ENCODE peak calls at places on chromosome 21, in nine cellular contexts. One of them, this sample, is unnamed.
A peak's percentile ranks its signal among the peaks of the same experiment; 100 is the strongest.

GRCh38 chr21:42027804-42028753 is 17.9 kb upstream of the ZBTB21 start:
- DNase-seq in amniotic stem cell: no peak
- DNase-seq in astrocyte of the hippocampus: no peak
- DNase-seq in activated CD8-positive, alpha-beta T cell treated with anti-CD3 and anti-CD28 coated beads, Interleukin-2, amount 10 ng/mL, durations not matched to agents 7 days and 5 days: no peak
- DNase-seq in ELR: no peak
- DNase-seq in stimulated activated CD4-positive, alpha-beta T cell treated with anti-CD3 and anti-CD28 coated beads, Interleukin-12 subunit alpha, Interleukin-12 subunit beta, amount 100 ng/mL, for 4 hours: no peak
- DNase-seq in left lung: no peak
- DNase-seq in pancreas: no peak
- DNase-seq in fibroblast of the aortic adventitia: no peak
- DNase-seq in this sample: no peak

GRCh38 chr21:22961248-22961647 is 1963.0 kb downstream of the NCAM2 start:
- DNase-seq in amniotic stem cell: no peak
- DNase-seq in astrocyte of the hippocampus: no peak
- DNase-seq in activated CD8-positive, alpha-beta T cell treated with anti-CD3 and anti-CD28 coated beads, Interleukin-2, amount 10 ng/mL, durations not matched to agents 7 days and 5 days: no peak
- DNase-seq in ELR: no peak
- DNase-seq in stimulated activated CD4-positive, alpha-beta T cell treated with anti-CD3 and anti-CD28 coated beads, Interleukin-12 subunit alpha, Interleukin-12 subunit beta, amount 100 ng/mL, for 4 hours: no peak
- DNase-seq in left lung: no peak
- DNase-seq in pancreas: no peak
- DNase-seq in fibroblast of the aortic adventitia: no peak
- DNase-seq in this sample: no peak

GRCh38 chr21:45994738-45995685 is 13.4 kb downstream of the COL6A1 start:
- DNase-seq in amniotic stem cell: no peak
- DNase-seq in astrocyte of the hippocampus: no peak
- DNase-seq in activated CD8-positive, alpha-beta T cell treated with anti-CD3 and anti-CD28 coated beads, Interleukin-2, amount 10 ng/mL, durations not matched to agents 7 days and 5 days: no peak
- DNase-seq in ELR: no peak
- DNase-seq in stimulated activated CD4-positive, alpha-beta T cell treated with anti-CD3 and anti-CD28 coated beads, Interleukin-12 subunit alpha, Interleukin-12 subunit beta, amount 100 ng/mL, for 4 hours: no peak
- DNase-seq in left lung: peak; percentile 62
- DNase-seq in pancreas: no peak
- DNase-seq in fibroblast of the aortic adventitia: no peak
- DNase-seq in this sample: no peak

GRCh38 chr21:14926186-14926585 is 138.6 kb downstream of the NRIP1 start:
- DNase-seq in amniotic stem cell: no peak
- DNase-seq in astrocyte of the hippocampus: peak; percentile 26
- DNase-seq in activated CD8-positive, alpha-beta T cell treated with anti-CD3 and anti-CD28 coated beads, Interleukin-2, amount 10 ng/mL, durations not matched to agents 7 days and 5 days: no peak
- DNase-seq in ELR: no peak
- DNase-seq in stimulated activated CD4-positive, alpha-beta T cell treated with anti-CD3 and anti-CD28 coated beads, Interleukin-12 subunit alpha, Interleukin-12 subunit beta, amount 100 ng/mL, for 4 hours: no peak
- DNase-seq in left lung: no peak
- DNase-seq in pancreas: no peak
- DNase-seq in fibroblast of the aortic adventitia: peak; percentile 38
- DNase-seq in this sample: no peak

GRCh38 chr21:44793269-44794030 is 8.2 kb downstream of the UBE2G2 start:
- DNase-seq in amniotic stem cell: no peak
- DNase-seq in astrocyte of the hippocampus: peak; percentile 83
- DNase-seq in activated CD8-positive, alpha-beta T cell treated with anti-CD3 and anti-CD28 coated beads, Interleukin-2, amount 10 ng/mL, durations not matched to agents 7 days and 5 days: peak; percentile 62
- DNase-seq in ELR: peak; percentile 69
- DNase-seq in stimulated activated CD4-positive, alpha-beta T cell treated with anti-CD3 and anti-CD28 coated beads, Interleukin-12 subunit alpha, Interleukin-12 subunit beta, amount 100 ng/mL, for 4 hours: peak; percentile 31
- DNase-seq in left lung: peak; percentile 86
- DNase-seq in pancreas: peak; percentile 55
- DNase-seq in fibroblast of the aortic adventitia: peak; percentile 72
- DNase-seq in this sample: peak; percentile 28

GRCh38 chr21:25561668-25562641 is 45.3 kb downstream of the MRPL39 start:
- DNase-seq in amniotic stem cell: peak; percentile 37
- DNase-seq in astrocyte of the hippocampus: peak; percentile 91
- DNase-seq in activated CD8-positive, alpha-beta T cell treated with anti-CD3 and anti-CD28 coated beads, Interleukin-2, amount 10 ng/mL, durations not matched to agents 7 days and 5 days: peak; percentile 79
- DNase-seq in ELR: peak; percentile 88
- DNase-seq in stimulated activated CD4-positive, alpha-beta T cell treated with anti-CD3 and anti-CD28 coated beads, Interleukin-12 subunit alpha, Interleukin-12 subunit beta, amount 100 ng/mL, for 4 hours: peak; percentile 88
- DNase-seq in left lung: peak; percentile 86
- DNase-seq in pancreas: peak; percentile 51
- DNase-seq in fibroblast of the aortic adventitia: peak; percentile 73
- DNase-seq in this sample: peak; percentile 82

GRCh38 chr21:28283652-28284490 is 708.8 kb downstream of the LTN1 start:
- DNase-seq in amniotic stem cell: peak; percentile 58
- DNase-seq in astrocyte of the hippocampus: peak; percentile 60
- DNase-seq in activated CD8-positive, alpha-beta T cell treated with anti-CD3 and anti-CD28 coated beads, Interleukin-2, amount 10 ng/mL, durations not matched to agents 7 days and 5 days: no peak
- DNase-seq in ELR: peak; percentile 21
- DNase-seq in stimulated activated CD4-positive, alpha-beta T cell treated with anti-CD3 and anti-CD28 coated beads, Interleukin-12 subunit alpha, Interleukin-12 subunit beta, amount 100 ng/mL, for 4 hours: no peak
- DNase-seq in left lung: no peak
- DNase-seq in pancreas: peak; percentile 13
- DNase-seq in fibroblast of the aortic adventitia: peak; percentile 100
- DNase-seq in this sample: no peak

GRCh38 chr21:33873116-33873515 is 42.5 kb downstream of the ATP5PO start:
- DNase-seq in amniotic stem cell: no peak
- DNase-seq in astrocyte of the hippocampus: no peak
- DNase-seq in activated CD8-positive, alpha-beta T cell treated with anti-CD3 and anti-CD28 coated beads, Interleukin-2, amount 10 ng/mL, durations not matched to agents 7 days and 5 days: no peak
- DNase-seq in ELR: no peak
- DNase-seq in stimulated activated CD4-positive, alpha-beta T cell treated with anti-CD3 and anti-CD28 coated beads, Interleukin-12 subunit alpha, Interleukin-12 subunit beta, amount 100 ng/mL, for 4 hours: no peak
- DNase-seq in left lung: no peak
- DNase-seq in pancreas: no peak
- DNase-seq in fibroblast of the aortic adventitia: no peak
- DNase-seq in this sample: no peak

GRCh38 chr21:32281531-32281930 is 2.7 kb upstream of the MIS18A start:
- DNase-seq in amniotic stem cell: no peak
- DNase-seq in astrocyte of the hippocampus: no peak
- DNase-seq in activated CD8-positive, alpha-beta T cell treated with anti-CD3 and anti-CD28 coated beads, Interleukin-2, amount 10 ng/mL, durations not matched to agents 7 days and 5 days: peak; percentile 7
- DNase-seq in ELR: peak; percentile 22
- DNase-seq in stimulated activated CD4-positive, alpha-beta T cell treated with anti-CD3 and anti-CD28 coated beads, Interleukin-12 subunit alpha, Interleukin-12 subunit beta, amount 100 ng/mL, for 4 hours: no peak
- DNase-seq in left lung: no peak
- DNase-seq in pancreas: no peak
- DNase-seq in fibroblast of the aortic adventitia: no peak
- DNase-seq in this sample: no peak

GRCh38 chr21:16046625-16047340 is 317.0 kb downstream of the USP25 start:
- DNase-seq in amniotic stem cell: no peak
- DNase-seq in astrocyte of the hippocampus: no peak
- DNase-seq in activated CD8-positive, alpha-beta T cell treated with anti-CD3 and anti-CD28 coated beads, Interleukin-2, amount 10 ng/mL, durations not matched to agents 7 days and 5 days: no peak
- DNase-seq in ELR: peak; percentile 80
- DNase-seq in stimulated activated CD4-positive, alpha-beta T cell treated with anti-CD3 and anti-CD28 coated beads, Interleukin-12 subunit alpha, Interleukin-12 subunit beta, amount 100 ng/mL, for 4 hours: no peak
- DNase-seq in left lung: no peak
- DNase-seq in pancreas: no peak
- DNase-seq in fibroblast of the aortic adventitia: peak; percentile 2
- DNase-seq in this sample: no peak

GRCh38 chr21:42775891-42776290 is 103.4 kb downstream of the WDR4 start:
- DNase-seq in amniotic stem cell: no peak
- DNase-seq in astrocyte of the hippocampus: no peak
- DNase-seq in activated CD8-positive, alpha-beta T cell treated with anti-CD3 and anti-CD28 coated beads, Interleukin-2, amount 10 ng/mL, durations not matched to agents 7 days and 5 days: no peak
- DNase-seq in ELR: no peak
- DNase-seq in stimulated activated CD4-positive, alpha-beta T cell treated with anti-CD3 and anti-CD28 coated beads, Interleukin-12 subunit alpha, Interleukin-12 subunit beta, amount 100 ng/mL, for 4 hours: no peak
- DNase-seq in left lung: peak; percentile 51
- DNase-seq in pancreas: no peak
- DNase-seq in fibroblast of the aortic adventitia: no peak
- DNase-seq in this sample: no peak

GRCh38 chr21:42621828-42622199 is 31.6 kb upstream of the PDE9A start:
- DNase-seq in amniotic stem cell: no peak
- DNase-seq in astrocyte of the hippocampus: peak; percentile 58
- DNase-seq in activated CD8-positive, alpha-beta T cell treated with anti-CD3 and anti-CD28 coated beads, Interleukin-2, amount 10 ng/mL, durations not matched to agents 7 days and 5 days: no peak
- DNase-seq in ELR: no peak
- DNase-seq in stimulated activated CD4-positive, alpha-beta T cell treated with anti-CD3 and anti-CD28 coated beads, Interleukin-12 subunit alpha, Interleukin-12 subunit beta, amount 100 ng/mL, for 4 hours: no peak
- DNase-seq in left lung: no peak
- DNase-seq in pancreas: no peak
- DNase-seq in fibroblast of the aortic adventitia: no peak
- DNase-seq in this sample: no peak

GRCh38 chr21:40349591-40349990 is 482.4 kb downstream of the PCP4 start:
- DNase-seq in amniotic stem cell: no peak
- DNase-seq in astrocyte of the hippocampus: no peak
- DNase-seq in activated CD8-positive, alpha-beta T cell treated with anti-CD3 and anti-CD28 coated beads, Interleukin-2, amount 10 ng/mL, durations not matched to agents 7 days and 5 days: no peak
- DNase-seq in ELR: no peak
- DNase-seq in stimulated activated CD4-positive, alpha-beta T cell treated with anti-CD3 and anti-CD28 coated beads, Interleukin-12 subunit alpha, Interleukin-12 subunit beta, amount 100 ng/mL, for 4 hours: no peak
- DNase-seq in left lung: no peak
- DNase-seq in pancreas: no peak
- DNase-seq in fibroblast of the aortic adventitia: no peak
- DNase-seq in this sample: no peak

GRCh38 chr21:35223480-35224156 is 174.5 kb upstream of the RUNX1 start:
- DNase-seq in amniotic stem cell: no peak
- DNase-seq in astrocyte of the hippocampus: peak; percentile 53
- DNase-seq in activated CD8-positive, alpha-beta T cell treated with anti-CD3 and anti-CD28 coated beads, Interleukin-2, amount 10 ng/mL, durations not matched to agents 7 days and 5 days: no peak
- DNase-seq in ELR: no peak
- DNase-seq in stimulated activated CD4-positive, alpha-beta T cell treated with anti-CD3 and anti-CD28 coated beads, Interleukin-12 subunit alpha, Interleukin-12 subunit beta, amount 100 ng/mL, for 4 hours: no peak
- DNase-seq in left lung: no peak
- DNase-seq in pancreas: no peak
- DNase-seq in fibroblast of the aortic adventitia: no peak
- DNase-seq in this sample: no peak

GRCh38 chr21:34801519-34802132 is 132.8 kb downstream of the CLIC6 start:
- DNase-seq in amniotic stem cell: no peak
- DNase-seq in astrocyte of the hippocampus: no peak
- DNase-seq in activated CD8-positive, alpha-beta T cell treated with anti-CD3 and anti-CD28 coated beads, Interleukin-2, amount 10 ng/mL, durations not matched to agents 7 days and 5 days: peak; percentile 57
- DNase-seq in ELR: peak; percentile 43
- DNase-seq in stimulated activated CD4-positive, alpha-beta T cell treated with anti-CD3 and anti-CD28 coated beads, Interleukin-12 subunit alpha, Interleukin-12 subunit beta, amount 100 ng/mL, for 4 hours: no peak
- DNase-seq in left lung: no peak
- DNase-seq in pancreas: no peak
- DNase-seq in fibroblast of the aortic adventitia: no peak
- DNase-seq in this sample: no peak

GRCh38 chr21:31570824-31571425 is 88.6 kb upstream of the SOD1 start:
- DNase-seq in amniotic stem cell: no peak
- DNase-seq in astrocyte of the hippocampus: no peak
- DNase-seq in activated CD8-positive, alpha-beta T cell treated with anti-CD3 and anti-CD28 coated beads, Interleukin-2, amount 10 ng/mL, durations not matched to agents 7 days and 5 days: no peak
- DNase-seq in ELR: no peak
- DNase-seq in stimulated activated CD4-positive, alpha-beta T cell treated with anti-CD3 and anti-CD28 coated beads, Interleukin-12 subunit alpha, Interleukin-12 subunit beta, amount 100 ng/mL, for 4 hours: no peak
- DNase-seq in left lung: no peak
- DNase-seq in pancreas: no peak
- DNase-seq in fibroblast of the aortic adventitia: no peak
- DNase-seq in this sample: no peak

GRCh38 chr21:43634618-43635017 is 24.7 kb downstream of the HSF2BP start:
- DNase-seq in amniotic stem cell: no peak
- DNase-seq in astrocyte of the hippocampus: peak; percentile 50
- DNase-seq in activated CD8-positive, alpha-beta T cell treated with anti-CD3 and anti-CD28 coated beads, Interleukin-2, amount 10 ng/mL, durations not matched to agents 7 days and 5 days: no peak
- DNase-seq in ELR: peak; percentile 62
- DNase-seq in stimulated activated CD4-positive, alpha-beta T cell treated with anti-CD3 and anti-CD28 coated beads, Interleukin-12 subunit alpha, Interleukin-12 subunit beta, amount 100 ng/mL, for 4 hours: no peak
- DNase-seq in left lung: no peak
- DNase-seq in pancreas: no peak
- DNase-seq in fibroblast of the aortic adventitia: no peak
- DNase-seq in this sample: no peak